ENCODE peak calls at places on chromosome 19, in four cellular contexts. One of them, this sample, is unnamed.
A peak's percentile ranks its signal among the peaks of the same experiment; 100 is the strongest.

GRCh38 chr19:35011091-35011689 is 11.1 kb downstream of the GRAMD1A start:
- DNase-seq in activated CD4-positive, CD25-positive, alpha-beta regulatory T cell treated with anti-CD3 and anti-CD28 coated beads, Interleukin-2, amount 50 U/mL, for 16 hours: no peak
- DNase-seq in astrocyte of the hippocampus: no peak
- DNase-seq in BE2C: no peak
- DNase-seq in this sample: no peak

GRCh38 chr19:11268783-11269267 is 6.5 kb upstream of the DOCK6 start:
- DNase-seq in BE2C: peak; percentile 28
- DNase-seq in activated CD4-positive, CD25-positive, alpha-beta regulatory T cell treated with anti-CD3 and anti-CD28 coated beads, Interleukin-2, amount 50 U/mL, for 16 hours: no peak
- DNase-seq in astrocyte of the hippocampus: peak; percentile 59
- DNase-seq in this sample: no peak

GRCh38 chr19:51450730-51451307 is 7.4 kb downstream of the SIGLEC8 start:
- DNase-seq in BE2C: no peak
- DNase-seq in astrocyte of the hippocampus: no peak
- DNase-seq in activated CD4-positive, CD25-positive, alpha-beta regulatory T cell treated with anti-CD3 and anti-CD28 coated beads, Interleukin-2, amount 50 U/mL, for 16 hours: no peak
- DNase-seq in this sample: no peak

GRCh38 chr19:16001481-16002312 is 52.9 kb downstream of the OR10H4 start:
- DNase-seq in BE2C: no peak
- DNase-seq in activated CD4-positive, CD25-positive, alpha-beta regulatory T cell treated with anti-CD3 and anti-CD28 coated beads, Interleukin-2, amount 50 U/mL, for 16 hours: peak; percentile 14
- DNase-seq in astrocyte of the hippocampus: peak; percentile 25
- DNase-seq in this sample: peak; percentile 38

GRCh38 chr19:3986260-3987041 is 1.2 kb upstream of the EEF2 start:
- DNase-seq in BE2C: peak; percentile 75
- DNase-seq in astrocyte of the hippocampus: peak; percentile 76
- DNase-seq in activated CD4-positive, CD25-positive, alpha-beta regulatory T cell treated with anti-CD3 and anti-CD28 coated beads, Interleukin-2, amount 50 U/mL, for 16 hours: peak; percentile 47
- DNase-seq in this sample: peak; percentile 24

GRCh38 chr19:2337329-2337707 is 8.8 kb downstream of the SPPL2B start:
- DNase-seq in BE2C: peak; percentile 90
- DNase-seq in astrocyte of the hippocampus: peak; percentile 89
- DNase-seq in activated CD4-positive, CD25-positive, alpha-beta regulatory T cell treated with anti-CD3 and anti-CD28 coated beads, Interleukin-2, amount 50 U/mL, for 16 hours: no peak
- DNase-seq in this sample: no peak

GRCh38 chr19:39362682-39363657 is 20.7 kb downstream of the SAMD4B start:
- DNase-seq in activated CD4-positive, CD25-positive, alpha-beta regulatory T cell treated with anti-CD3 and anti-CD28 coated beads, Interleukin-2, amount 50 U/mL, for 16 hours: no peak
- DNase-seq in BE2C: no peak
- DNase-seq in astrocyte of the hippocampus: peak; percentile 44
- DNase-seq in this sample: no peak

GRCh38 chr19:1097810-1098176 is 2.6 kb upstream of the POLR2E start:
- DNase-seq in activated CD4-positive, CD25-positive, alpha-beta regulatory T cell treated with anti-CD3 and anti-CD28 coated beads, Interleukin-2, amount 50 U/mL, for 16 hours: no peak
- DNase-seq in BE2C: no peak
- DNase-seq in astrocyte of the hippocampus: no peak
- DNase-seq in this sample: no peak

GRCh38 chr19:48907671-48908070 is 7.6 kb downstream of the NUCB1 start:
- DNase-seq in BE2C: no peak
- DNase-seq in astrocyte of the hippocampus: no peak
- DNase-seq in activated CD4-positive, CD25-positive, alpha-beta regulatory T cell treated with anti-CD3 and anti-CD28 coated beads, Interleukin-2, amount 50 U/mL, for 16 hours: no peak
- DNase-seq in this sample: no peak

GRCh38 chr19:1064661-1065605 is 2.0 kb upstream of the ARHGAP45 start:
- DNase-seq in BE2C: peak; percentile 78
- DNase-seq in activated CD4-positive, CD25-positive, alpha-beta regulatory T cell treated with anti-CD3 and anti-CD28 coated beads, Interleukin-2, amount 50 U/mL, for 16 hours: no peak
- DNase-seq in astrocyte of the hippocampus: peak; percentile 86
- DNase-seq in this sample: no peak

GRCh38 chr19:3019211-3019854 is 9.7 kb downstream of the TLE2 start:
- DNase-seq in activated CD4-positive, CD25-positive, alpha-beta regulatory T cell treated with anti-CD3 and anti-CD28 coated beads, Interleukin-2, amount 50 U/mL, for 16 hours: no peak
- DNase-seq in BE2C: no peak
- DNase-seq in astrocyte of the hippocampus: no peak
- DNase-seq in this sample: no peak

GRCh38 chr19:12821761-12822160 is 12.6 kb downstream of the RTBDN start:
- DNase-seq in BE2C: no peak
- DNase-seq in astrocyte of the hippocampus: no peak
- DNase-seq in activated CD4-positive, CD25-positive, alpha-beta regulatory T cell treated with anti-CD3 and anti-CD28 coated beads, Interleukin-2, amount 50 U/mL, for 16 hours: no peak
- DNase-seq in this sample: no peak